ENCODE peak calls at places on chromosomes 12 and 14, in four cellular contexts. N, P, L and V are unnamed samples. For H3K4me1, the result is how much of the 10 kb centered on the place peaks cover.

GRCh38 chr12:132289356-132290202 is 39.8 kb downstream of the GALNT9 start:
- DNase-seq in L (no peak), P (no peak), N (no peak), V (no peak)

GRCh38 chr12:99670635-99671034 is 23.1 kb downstream of the GARIN6 start:
- DNase-seq in P (no peak), L (no peak), N (no peak), V (no peak)

GRCh38 chr14:95215094-95215493 is 57.8 kb upstream of the DICER1 start:
- DNase-seq in P (no peak), N (no peak), L (no peak), V (no peak)

GRCh38 chr12:22101749-22102243 is 55.8 kb downstream of the CMAS start:
- DNase-seq in P (no peak), N (no peak), L (peak), V (no peak)

GRCh38 chr12:42588308-42588836 is 1.2 kb downstream of the PRICKLE1 start:
- DNase-seq in L (no peak), N (no peak), P (no peak), V (peak)

GRCh38 chr14:76203086-76204001 is 51.6 kb downstream of the GPATCH2L start:
- DNase-seq in N (no peak), L (no peak), P (peak), V (peak)

GRCh38 chr14:23627961-23628360 is 8.2 kb upstream of the DHRS2 start:
- DNase-seq in N (no peak), P (no peak), L (no peak), V (no peak)

GRCh38 chr12:117587646-117588287 is 226.3 kb upstream of the NOS1 start:
- DNase-seq in N (peak), L (peak), P (peak), V (no peak)

GRCh38 chr14:106509176-106509575 is 982.8 kb downstream of the TMEM121 start:
- DNase-seq in L (no peak), N (no peak), P (no peak), V (no peak)

GRCh38 chr12:106883421-106883820 is 72.3 kb upstream of the TMEM263 start:
- DNase-seq in L (no peak), P (no peak), N (no peak), V (no peak)

GRCh38 chr12:101925352-101925751 is 48.0 kb downstream of the DRAM1 start:
- DNase-seq in L (peak), P (no peak), N (peak), V (peak)

GRCh38 chr12:6951551-6952120 is 480 bp downstream of the PTPN6 start:
- DNase-seq in L (no peak), N (no peak), P (no peak), V (peak)
- H3K4me1 ChIP-seq in L (under half), N (under half), P (under half), V (under half)

GRCh38 chr12:38547586-38547985 is 231.0 kb downstream of the ALG10B start:
- DNase-seq in N (no peak), P (no peak), L (no peak), V (no peak)

GRCh38 chr12:38541849-38542248 is 225.3 kb downstream of the ALG10B start:
- DNase-seq in N (no peak), P (no peak), L (no peak), V (no peak)

GRCh38 chr12:38543151-38543550 is 226.6 kb downstream of the ALG10B start:
- DNase-seq in N (no peak), P (no peak), L (no peak), V (no peak)

GRCh38 chr12:38540156-38540555 is 223.6 kb downstream of the ALG10B start:
- DNase-seq in N (no peak), L (no peak), P (no peak), V (no peak)

GRCh38 chr12:38544357-38545066 is 227.9 kb downstream of the ALG10B start:
- DNase-seq in L (no peak), P (no peak), N (no peak), V (no peak)
- TF ChIP-seq CTCF in L (no peak), P (peak), N (no peak), V (no peak)

GRCh38 chr14:22539831-22540230 is 49.2 kb downstream of the DAD1 start:
- DNase-seq in N (no peak), L (no peak), P (no peak), V (no peak)
- H3K4me1 ChIP-seq in N (under half), L (under half), P (under half), V (under half)

GRCh38 chr12:31221566-31221945 is 104.4 kb downstream of the SINHCAF start:
- DNase-seq in P (no peak), N (no peak), L (no peak), V (no peak)

GRCh38 chr12:31222620-31223222 is 103.2 kb downstream of the SINHCAF start:
- DNase-seq in N (no peak), L (no peak), P (no peak), V (no peak)

GRCh38 chr12:31220061-31220460 is 105.9 kb downstream of the SINHCAF start:
- DNase-seq in P (no peak), N (no peak), L (no peak), V (no peak)

GRCh38 chr12:31219521-31219920 is 106.4 kb downstream of the SINHCAF start:
- DNase-seq in N (no peak), L (no peak), P (no peak), V (no peak)

GRCh38 chr12:31220633-31221565 is 105.1 kb downstream of the SINHCAF start:
- DNase-seq in P (no peak), L (no peak), N (no peak), V (no peak)
- TF ChIP-seq CTCF in P (no peak), L (no peak), N (no peak), V (no peak)

GRCh38 chr12:6226701-6227096 is 26.5 kb downstream of the CD9 start:
- DNase-seq in N (peak), P (no peak), L (peak), V (peak)

GRCh38 chr12:6230321-6231110 is 30.3 kb downstream of the CD9 start:
- DNase-seq in N (peak), L (peak), P (no peak), V (no peak)

GRCh38 chr12:6229224-6229748 is 29.1 kb downstream of the CD9 start:
- DNase-seq in N (no peak), L (no peak), P (no peak), V (no peak)

GRCh38 chr12:6229823-6230222 is 29.6 kb downstream of the CD9 start:
- DNase-seq in P (no peak), L (peak), N (peak), V (peak)

GRCh38 chr12:6228535-6229223 is 28.5 kb downstream of the CD9 start:
- DNase-seq in N (no peak), P (no peak), L (peak), V (no peak)
- H3K4me1 ChIP-seq in N (half or more), P (under half), L (half or more), V (under half)

DNA sequence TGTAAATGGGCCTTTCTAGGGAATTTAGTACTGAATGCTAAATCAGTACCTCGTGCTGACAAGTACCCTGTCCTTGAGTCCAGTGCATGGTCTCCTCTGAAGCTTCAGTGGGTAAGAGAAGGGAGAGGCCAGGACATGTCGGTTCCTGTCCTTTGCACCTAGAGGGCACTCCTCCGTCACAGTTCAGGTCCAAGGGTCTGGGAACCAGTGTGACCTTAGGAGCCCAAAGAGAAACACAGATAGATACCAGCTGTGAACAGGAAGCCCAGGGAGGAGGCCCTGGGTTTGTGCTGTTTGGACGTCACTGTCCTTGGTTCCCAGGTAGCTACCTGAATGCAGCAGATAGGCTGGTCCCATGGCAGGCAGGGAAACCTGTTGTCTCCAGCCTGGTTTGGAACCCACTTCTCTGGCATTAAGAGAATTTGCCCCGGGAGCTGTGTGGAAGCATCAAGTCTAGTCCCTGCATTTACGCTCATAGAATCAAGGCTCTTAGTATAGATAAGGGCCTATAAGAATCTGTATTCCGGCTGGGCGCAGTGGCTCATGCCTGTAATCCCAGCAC is 3.9 kb upstream of the FGF23 start:
- DNase-seq in P (no peak), N (no peak), L (no peak), V (no peak)
- TF ChIP-seq CTCF in P (peak), N (no peak), L (no peak), V (no peak)

DNA sequence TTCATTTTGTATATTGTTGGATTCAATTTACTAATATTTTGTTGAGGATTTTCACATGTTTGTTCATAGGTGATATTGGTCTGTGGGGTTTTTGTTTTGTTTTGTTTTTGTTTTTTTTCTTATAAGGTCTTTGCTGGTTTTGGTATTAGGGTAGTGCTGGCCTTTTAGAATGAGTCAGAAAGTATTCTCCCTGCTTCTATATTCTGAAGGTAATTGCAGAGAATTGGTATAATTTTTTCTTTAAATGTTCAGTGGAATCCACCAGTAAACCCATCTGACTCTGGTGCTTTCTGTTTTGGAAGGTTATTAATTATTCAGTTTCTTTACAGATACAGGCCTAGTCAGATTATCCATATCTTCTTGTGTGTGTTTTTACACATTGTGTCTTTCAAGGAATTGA is 8.9 kb downstream of the TOGARAM1 start:
- DNase-seq in P (no peak), N (no peak), L (no peak), V (no peak)
- H3K4me1 ChIP-seq in P (under half), N (under half), L (under half), V (under half)

GRCh38 chr14:30756594-30756993 is 117.8 kb upstream of the COCH start:
- DNase-seq in L (no peak), N (no peak), P (no peak), V (no peak)

GRCh38 chr14:30757082-30757481 is 117.3 kb upstream of the COCH start:
- DNase-seq in L (no peak), P (no peak), N (no peak), V (no peak)

GRCh38 chr14:30754778-30755177 is 119.6 kb upstream of the COCH start:
- DNase-seq in N (no peak), L (no peak), P (no peak), V (no peak)

GRCh38 chr14:30763891-30764290 is 110.5 kb upstream of the COCH start:
- DNase-seq in N (no peak), P (no peak), L (no peak), V (no peak)

GRCh38 chr14:30759172-30760125 is 114.9 kb upstream of the COCH start:
- DNase-seq in L (no peak), N (no peak), P (no peak), V (no peak)
- TF ChIP-seq CTCF in L (no peak), N (no peak), P (no peak), V (no peak)

GRCh38 chr14:36515896-36516718 is 3.9 kb downstream of the NKX2-1 start:
- DNase-seq in N (no peak), P (no peak), L (no peak), V (no peak)

GRCh38 chr14:36518031-36518585 is 1.9 kb downstream of the NKX2-1 start:
- DNase-seq in L (no peak), N (no peak), P (no peak), V (no peak)

GRCh38 chr14:36517242-36518030 is 2.6 kb downstream of the NKX2-1 start:
- DNase-seq in N (no peak), L (no peak), P (no peak), V (no peak)

GRCh38 chr14:36515105-36515593 is 4.9 kb downstream of the NKX2-1 start:
- DNase-seq in P (no peak), N (no peak), L (no peak), V (no peak)

GRCh38 chr14:36516719-36517241 is 3.3 kb downstream of the NKX2-1 start:
- DNase-seq in L (no peak), N (no peak), P (no peak), V (no peak)
- H3K4me1 ChIP-seq in L (under half), N (under half), P (under half), V (under half)

DNA sequence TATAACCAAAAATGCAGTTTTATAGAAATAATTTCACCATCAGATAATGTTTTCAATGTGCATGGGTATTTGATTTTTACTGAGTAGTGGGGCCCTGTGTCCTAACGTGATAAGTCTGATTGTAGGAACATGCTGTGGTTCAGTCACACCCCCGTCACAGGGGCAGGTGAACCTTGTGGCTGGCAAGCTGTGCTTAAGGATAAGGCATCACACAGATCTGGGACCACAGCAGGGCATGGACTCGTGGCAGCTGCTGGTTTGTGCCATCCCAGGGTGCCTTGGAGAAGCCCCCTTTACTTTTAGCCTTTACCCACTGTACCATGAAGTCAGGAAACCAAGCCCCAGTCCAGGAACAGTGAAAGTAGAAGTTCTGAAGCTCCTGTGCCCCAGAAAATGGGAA is 16.7 kb downstream of the CCNK start:
- DNase-seq in N (no peak), L (no peak), P (no peak), V (no peak)
- TF ChIP-seq CTCF in N (no peak), L (no peak), P (no peak), V (no peak)